ENCODE peak calls at places on chromosomes 16 and 17, in eight cellular contexts. L is hypothalamus; U is AG04450; Y is stimulated activated CD4-positive, alpha-beta T cell treated with anti-CD3 and anti-CD28 coated beads, Interleukin-4, amount 100 ng/mL, for 1 hour; I is T follicular helper cell; K is stomach; B is GM12865; N is fibroblast of the aortic adventitia. P is an unnamed sample.

GRCh38 chr17:21041753-21042433 is 918 bp downstream of the USP22 start:
- DNase-seq in Y (peak), U (no peak), K (peak), B (peak), N (peak), L (peak), I (peak), P (peak)

GRCh38 chr16:83159049-83159448 is 532.3 kb downstream of the CDH13 start:
- DNase-seq in K (no peak), Y (no peak), B (no peak), U (no peak), N (peak), L (no peak), I (no peak), P (no peak)

GRCh38 chr17:35890774-35891155 is 10.6 kb upstream of the CCL5 start:
- DNase-seq in U (no peak), B (peak), K (peak), N (no peak), Y (no peak), I (peak), L (no peak), P (no peak)

GRCh38 chr16:78098087-78098486 is 1.4 kb upstream of the WWOX start:
- DNase-seq in I (no peak), N (no peak), U (no peak), Y (no peak), K (no peak), B (no peak), L (no peak), P (no peak)

GRCh38 chr17:42687707-42688275 is 5.5 kb downstream of the CNTNAP1 start:
- DNase-seq in I (no peak), N (no peak), L (no peak), K (no peak), Y (no peak), B (no peak), U (no peak), P (no peak)

GRCh38 chr17:73394523-73395450 is 83.0 kb upstream of the CDC42EP4 start:
- DNase-seq in N (no peak), I (no peak), U (no peak), K (no peak), L (no peak), B (no peak), Y (no peak), P (no peak)

GRCh38 chr16:86388976-86389375 is 121.4 kb upstream of the FOXF1 start:
- DNase-seq in B (no peak), I (no peak), U (no peak), Y (no peak), N (no peak), L (no peak), K (no peak), P (no peak)

GRCh38 chr17:17849863-17850373 is 13.1 kb upstream of the SREBF1 start:
- DNase-seq in U (no peak), N (peak), K (peak), I (peak), B (peak), Y (peak), L (no peak), P (peak)

GRCh38 chr17:50361561-50362480 is 11.2 kb downstream of the MRPL27 start:
- DNase-seq in U (peak), L (peak), K (peak), N (peak), I (peak), B (peak), Y (peak), P (peak)

GRCh38 chr17:29115906-29116651 is 64.1 kb downstream of the MYO18A start:
- DNase-seq in B (peak), K (no peak), L (no peak), N (peak), Y (peak), U (no peak), I (no peak), P (no peak)

GRCh38 chr17:43576563-43577229 is 30.6 kb upstream of the ETV4 start:
- DNase-seq in U (peak), B (peak), K (peak), L (peak), N (peak), Y (peak), I (peak), P (peak)

GRCh38 chr17:43312011-43312410 is 78.2 kb upstream of the RNU2-1 start:
- DNase-seq in I (no peak), U (no peak), B (no peak), N (no peak), L (no peak), K (no peak), Y (no peak), P (no peak)

GRCh38 chr17:8016632-8017424 is 14.4 kb downstream of the GUCY2D start:
- DNase-seq in Y (peak), I (peak), N (peak), U (no peak), L (no peak), K (peak), B (peak), P (no peak)

GRCh38 chr16:86117235-86117634 is 218.3 kb downstream of the IRF8 start:
- DNase-seq in K (no peak), Y (no peak), N (no peak), U (no peak), I (no peak), L (no peak), B (no peak), P (no peak)

GRCh38 chr17:5763595-5763994 is 179.3 kb upstream of the NLRP1 start:
- DNase-seq in I (no peak), N (no peak), Y (no peak), K (no peak), U (no peak), B (no peak), L (no peak), P (no peak)

GRCh38 chr16:86747761-86748160 is 169.4 kb downstream of the FOXL1 start:
- DNase-seq in B (no peak), K (no peak), N (no peak), Y (no peak), L (no peak), I (no peak), U (no peak), P (no peak)

GRCh38 chr17:50534222-50534978 is 1.9 kb downstream of the EPN3 start:
- DNase-seq in I (no peak), Y (peak), L (no peak), N (no peak), B (no peak), K (peak), U (no peak), P (no peak)

GRCh38 chr17:26963163-26963503 is 330.8 kb upstream of the WSB1 start:
- DNase-seq in U (no peak), I (no peak), L (no peak), K (no peak), Y (no peak), N (no peak), B (no peak), P (no peak)

GRCh38 chr16:77133706-77134105 is 57.3 kb upstream of the MON1B start:
- DNase-seq in U (no peak), N (no peak), I (no peak), L (no peak), B (no peak), Y (no peak), K (no peak), P (no peak)

GRCh38 chr17:63285566-63285965 is 160.5 kb downstream of the CYB561 start:
- DNase-seq in K (no peak), Y (no peak), N (no peak), U (no peak), B (no peak), I (no peak), L (no peak), P (no peak)

GRCh38 chr16:50390914-50391700 is 22.3 kb upstream of the BRD7 start:
- DNase-seq in Y (no peak), N (no peak), U (no peak), B (no peak), L (no peak), I (no peak), K (no peak), P (no peak)

GRCh38 chr17:42676424-42677011 is at the start of gene PLEKHH3:
- DNase-seq in N (no peak), L (no peak), B (peak), U (no peak), K (no peak), Y (no peak), I (no peak), P (no peak)

GRCh38 chr17:67491009-67491677 is 114.1 kb downstream of the PITPNC1 start:
- DNase-seq in N (peak), K (peak), Y (no peak), U (peak), B (no peak), I (no peak), L (peak), P (no peak)

GRCh38 chr17:64411999-64412771 is 21.5 kb upstream of the PECAM1 start:
- DNase-seq in N (peak), I (no peak), Y (no peak), L (peak), U (no peak), B (no peak), K (no peak), P (no peak)

GRCh38 chr17:54968954-54969400 is 412 bp downstream of the STXBP4 start:
- DNase-seq in Y (no peak), K (no peak), I (no peak), L (no peak), B (no peak), U (no peak), N (peak), P (no peak)

GRCh38 chr16:1706386-1707192 is 594 bp downstream of the MAPK8IP3 start:
- DNase-seq in B (peak), I (peak), N (peak), U (no peak), L (no peak), K (no peak), Y (peak), P (peak)

GRCh38 chr17:45411348-45412105 is 21.1 kb downstream of the ARHGAP27 start:
- DNase-seq in L (no peak), N (no peak), I (no peak), B (no peak), U (no peak), Y (no peak), K (no peak), P (no peak)

GRCh38 chr16:79298476-79299153 is 301.9 kb downstream of the MAF start:
- DNase-seq in Y (no peak), L (no peak), K (no peak), N (no peak), B (no peak), U (no peak), I (no peak), P (no peak)

GRCh38 chr17:81868674-81869220 is 2.4 kb downstream of the ARHGDIA start:
- DNase-seq in I (no peak), K (no peak), N (peak), U (peak), L (no peak), Y (peak), B (no peak), P (no peak)

P was measured in effector CD8-positive, alpha-beta T cell.